ENCODE peak calls at places on chromosomes 4 and X, in seven cellular contexts. X, M, I, H, Z, O and E are unnamed samples.

GRCh38 chrX:12747433-12747832 is 43.8 kb upstream of the PRPS2 start:
- DNase-seq in I (no peak), O (no peak), M (no peak), H (no peak), X (no peak), Z (no peak), E (no peak)

GRCh38 chr4:175308236-175308635 is 390.1 kb downstream of the ADAM29 start:
- DNase-seq in H (no peak), X (peak), I (no peak), O (no peak), M (no peak), Z (no peak), E (no peak)

GRCh38 chrX:150044556-150044955 is 106.3 kb upstream of the EOLA2 start:
- DNase-seq in H (no peak), M (no peak), O (no peak), I (no peak), X (no peak), Z (no peak), E (no peak)

GRCh38 chrX:41781500-41781899 is 57.5 kb downstream of the GPR82 start:
- DNase-seq in X (peak), M (peak), O (no peak), H (peak), Z (peak), I (no peak), E (peak)

GRCh38 chrX:141214216-141214615 is 28.1 kb downstream of the SPANXC start:
- DNase-seq in Z (no peak), I (no peak), M (no peak), H (no peak), O (no peak), X (no peak), E (no peak)

GRCh38 chr4:4677825-4678522 is 136.1 kb upstream of the STX18 start:
- DNase-seq in H (no peak), Z (peak), O (no peak), I (no peak), M (no peak), X (peak), E (peak)

GRCh38 chr4:48664938-48665337 is 115.1 kb downstream of the FRYL start:
- DNase-seq in X (no peak), I (no peak), O (no peak), Z (no peak), M (no peak), H (no peak), E (no peak)

GRCh38 chr4:7960790-7961655 is 21.4 kb upstream of the AFAP1 start:
- DNase-seq in O (peak), Z (peak), X (no peak), I (no peak), H (peak), M (no peak), E (no peak)

GRCh38 chrX:5113128-5113527 is 1115.5 kb downstream of the NLGN4X start:
- DNase-seq in Z (no peak), O (no peak), H (no peak), M (no peak), I (no peak), X (no peak), E (peak)

GRCh38 chr4:34281826-34282225 is 1962.5 kb downstream of the ARAP2 start:
- DNase-seq in H (no peak), O (no peak), Z (no peak), X (no peak), I (no peak), M (no peak), E (no peak)

GRCh38 chr4:150217192-150217591 is 138.9 kb downstream of the DCLK2 start:
- DNase-seq in Z (no peak), M (peak), H (no peak), O (no peak), X (no peak), I (no peak), E (no peak)

GRCh38 chr4:127606823-127607222 is 25.9 kb upstream of the INTU start:
- DNase-seq in X (no peak), Z (no peak), O (no peak), I (no peak), H (no peak), M (no peak), E (no peak)

GRCh38 chr4:69321153-69321729 is 41.0 kb downstream of the UGT2B28 start:
- DNase-seq in H (no peak), X (no peak), Z (no peak), M (no peak), O (no peak), I (no peak), E (no peak)

GRCh38 chr4:15194520-15194919 is 192.2 kb downstream of the CPEB2 start:
- DNase-seq in O (no peak), Z (no peak), H (no peak), I (no peak), X (no peak), M (no peak), E (no peak)

GRCh38 chrX:97638621-97639020 is 754.9 kb downstream of the RPA4 start:
- DNase-seq in I (no peak), H (no peak), M (no peak), X (no peak), O (no peak), Z (no peak), E (no peak)

GRCh38 chr4:140004580-140005314 is 149.2 kb downstream of the MAML3 start:
- DNase-seq in X (no peak), I (no peak), M (no peak), H (no peak), Z (peak), O (no peak), E (no peak)

GRCh38 chrX:1248381-1249061 is 20.1 kb upstream of the CSF2RA start:
- DNase-seq in H (no peak), O (no peak), X (no peak), Z (no peak), I (no peak), M (peak), E (no peak)

GRCh38 chr4:110516106-110516922 is 40.4 kb downstream of the ENPEP start:
- DNase-seq in X (peak), H (peak), Z (peak), I (peak), M (peak), O (peak), E (peak)

GRCh38 chr4:95250544-95251137 is 298.1 kb downstream of the UNC5C start:
- DNase-seq in H (no peak), X (no peak), O (no peak), Z (no peak), M (no peak), I (no peak), E (no peak)

GRCh38 chrX:134180566-134180965 is 56.4 kb upstream of the CCDC160 start:
- DNase-seq in I (no peak), O (no peak), M (no peak), H (no peak), Z (no peak), X (no peak), E (no peak)

GRCh38 chrX:119516157-119516702 is 48.0 kb downstream of the SLC25A5 start:
- DNase-seq in M (peak), H (peak), Z (peak), I (no peak), O (peak), X (peak), E (peak)

GRCh38 chrX:150958177-150958576 is 25.0 kb upstream of the HMGB3 start:
- DNase-seq in X (no peak), O (no peak), Z (no peak), I (no peak), M (no peak), H (no peak), E (no peak)

DNA sequence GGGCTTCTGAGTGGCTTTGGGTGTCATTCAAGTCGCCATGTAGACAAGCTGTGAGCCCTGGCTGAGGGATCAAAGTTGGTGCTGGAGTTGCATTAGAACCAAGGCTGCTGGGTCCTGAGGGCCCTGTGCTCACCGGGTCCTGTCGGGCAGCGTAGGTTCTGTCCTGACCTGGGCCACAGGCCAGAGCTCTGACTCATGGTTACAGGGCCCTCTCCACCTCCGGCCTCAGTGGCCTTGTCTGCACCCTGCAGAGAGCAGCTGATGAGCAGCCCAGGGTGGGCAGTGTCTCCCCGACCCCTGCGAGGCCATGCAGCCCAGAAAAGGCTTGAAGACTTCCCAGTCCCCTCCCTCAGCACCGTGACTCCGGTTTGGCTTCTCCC is 22.5 kb downstream of the ATP2B3 start:
- DNase-seq in H (no peak), X (no peak), O (no peak), Z (no peak), M (no peak), I (no peak), E (no peak)
- TF ChIP-seq SIN3A in H (no peak), X (no peak), O (no peak), Z (no peak), M (no peak), I (no peak), E (no peak)

GRCh38 chr4:78432896-78433295 is 118.7 kb upstream of the ANXA3 start:
- DNase-seq in M (no peak), X (no peak), O (no peak), H (no peak), I (no peak), Z (no peak), E (no peak)
- TF ChIP-seq SIN3A in M (no peak), X (no peak), O (no peak), H (no peak), I (no peak), Z (no peak), E (no peak)

GRCh38 chr4:40180356-40180755 is 16.5 kb upstream of the RHOH start:
- DNase-seq in H (no peak), O (no peak), Z (peak), M (no peak), I (no peak), X (peak), E (no peak)
- TF ChIP-seq SIN3A in H (no peak), O (no peak), Z (no peak), M (no peak), I (no peak), X (no peak), E (no peak)

GRCh38 chrX:46262299-46262698 is 282.9 kb downstream of the ZNF674 start:
- DNase-seq in X (no peak), O (no peak), M (no peak), I (no peak), H (no peak), Z (no peak), E (no peak)
- TF ChIP-seq SIN3A in X (no peak), O (no peak), M (no peak), I (no peak), H (no peak), Z (no peak), E (no peak)

GRCh38 chr4:145814246-145814645 is 124.4 kb downstream of the ZNF827 start:
- DNase-seq in X (no peak), Z (no peak), O (no peak), H (no peak), M (no peak), I (no peak), E (no peak)
- TF ChIP-seq SIN3A in X (no peak), Z (no peak), O (no peak), H (no peak), M (no peak), I (no peak), E (no peak)

DNA sequence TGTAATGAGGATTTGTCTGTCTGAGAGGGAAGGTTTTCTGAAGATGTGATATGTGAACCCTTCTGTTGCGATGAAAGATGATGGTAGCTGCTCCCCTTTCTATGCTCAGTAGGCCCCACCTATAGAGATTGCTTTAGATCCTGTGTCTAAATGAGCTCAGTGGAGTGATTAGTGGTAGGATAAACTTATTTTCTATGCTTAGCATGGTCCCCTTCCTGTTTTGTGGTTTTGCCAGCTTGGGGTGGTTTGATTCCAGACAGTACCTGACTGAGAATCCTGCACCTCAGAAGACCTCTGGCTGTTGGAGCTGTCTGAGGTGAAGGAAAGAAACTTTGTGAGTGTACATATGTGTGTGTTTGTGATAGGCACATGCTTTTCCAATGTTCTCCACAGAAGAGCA is 17.7 kb downstream of the MSN start:
- DNase-seq in Z (no peak), H (no peak), M (no peak), X (no peak), O (no peak), I (no peak), E (no peak)
- TF ChIP-seq SIN3A in Z (no peak), H (no peak), M (no peak), X (no peak), O (no peak), I (no peak), E (no peak)

DNA sequence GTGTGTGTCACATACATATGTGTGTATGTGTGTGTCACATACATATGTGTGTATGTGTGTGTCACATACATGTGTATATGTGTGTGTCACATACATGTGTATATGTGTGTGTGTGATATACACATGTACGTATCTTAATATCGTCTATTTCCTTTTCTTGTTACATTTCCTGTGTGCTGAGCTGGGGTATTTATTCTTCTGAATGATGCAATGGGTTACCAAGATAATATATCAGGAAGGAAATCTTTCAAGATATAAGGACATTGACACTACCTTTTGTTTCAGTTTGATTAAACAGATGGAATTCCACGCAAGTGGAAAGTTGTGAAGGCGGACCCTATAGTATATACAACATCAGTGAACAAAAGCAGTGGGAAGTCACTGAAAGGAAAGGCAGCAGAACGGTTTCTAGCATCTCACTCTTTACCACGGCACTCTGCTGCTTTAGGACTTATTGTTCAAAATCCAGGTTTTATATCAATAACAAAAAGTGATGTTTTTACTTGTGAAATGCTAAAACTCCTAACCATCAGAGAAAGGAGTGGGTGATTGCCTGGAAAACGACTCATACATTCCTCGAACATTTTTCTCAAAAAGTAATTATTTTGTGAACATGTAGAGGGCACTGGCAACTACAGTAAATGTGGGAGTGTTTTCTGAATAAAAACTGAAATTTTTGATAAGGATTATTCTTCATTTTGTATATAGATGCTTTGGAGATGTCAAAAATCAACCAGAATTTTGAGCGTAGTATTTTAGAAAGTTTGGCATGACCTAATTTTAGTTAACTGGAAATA is 43.1 kb upstream of the IL21 start:
- DNase-seq in X (no peak), I (no peak), O (no peak), H (no peak), M (no peak), Z (no peak), E (no peak)
- TF ChIP-seq SIN3A in X (no peak), I (no peak), O (no peak), H (no peak), M (no peak), Z (no peak), E (no peak)

GRCh38 chr4:43709443-43709842 is 739.2 kb downstream of the KCTD8 start:
- DNase-seq in X (no peak), M (no peak), H (no peak), Z (no peak), O (no peak), I (no peak), E (no peak)
- TF ChIP-seq SIN3A in X (no peak), M (no peak), H (no peak), Z (no peak), O (no peak), I (no peak), E (no peak)

GRCh38 chr4:83780334-83780733 is 244.4 kb downstream of the GPAT3 start:
- DNase-seq in H (no peak), X (no peak), I (no peak), Z (no peak), O (no peak), M (no peak), E (no peak)
- TF ChIP-seq SIN3A in H (no peak), X (no peak), I (no peak), Z (no peak), O (no peak), M (no peak), E (no peak)

DNA sequence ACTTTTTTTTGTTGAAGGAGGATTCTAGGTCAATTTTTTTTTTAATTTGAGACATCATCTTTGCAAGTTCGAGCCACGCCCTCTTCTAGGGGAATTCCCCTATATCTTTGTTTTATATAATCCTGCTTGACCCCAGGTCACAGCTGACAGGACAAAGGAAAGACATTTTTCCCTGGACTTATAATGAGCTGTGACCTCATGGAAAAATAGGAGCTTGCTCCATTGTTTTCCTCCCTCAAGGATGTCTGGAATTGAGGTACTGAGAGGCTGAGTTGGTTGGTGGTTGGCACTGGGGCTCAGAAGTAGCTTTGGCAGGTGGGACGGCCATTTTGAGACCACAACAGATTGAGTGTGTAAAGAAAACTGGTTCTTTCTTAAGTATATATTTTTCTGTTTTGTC is 49.0 kb downstream of the GBA3 start:
- DNase-seq in Z (no peak), O (no peak), X (no peak), I (no peak), H (no peak), M (no peak), E (no peak)
- TF ChIP-seq SIN3A in Z (no peak), O (no peak), X (no peak), I (no peak), H (no peak), M (no peak), E (no peak)